ENCODE peak calls at places on chromosomes 1 and 21, in nine cellular contexts. B is PC-3, X is esophagus muscularis mucosa, A is HFF-Myc, I is cardiac muscle cell, O is tibial nerve, J is A549, C is foreskin fibroblast, H is stomach. N is an unnamed sample.

GRCh38 chr1:113415256-113416189 is 25.2 kb downstream of the MAGI3 start:
- DNase-seq in B (no peak), X (no peak), A (no peak), I (no peak), O (no peak), J (no peak), C (no peak), H (no peak), N (no peak)

GRCh38 chr1:26531651-26532131 is 2.1 kb downstream of the RPS6KA1 start:
- DNase-seq in B (no peak), X (no peak), A (no peak), I (no peak), O (no peak), J (no peak), C (no peak), H (peak; percentile 86), N (no peak)

GRCh38 chr21:36747815-36748381 is 49.0 kb downstream of the SIM2 start:
- DNase-seq in B (no peak), X (no peak), A (no peak), I (peak; percentile 86), O (no peak), J (no peak), C (peak; percentile 21), H (no peak), N (no peak)

GRCh38 chr1:3054474-3054873 is 14.5 kb upstream of the PRDM16 start:
- DNase-seq in B (no peak), X (no peak), A (no peak), I (no peak), O (no peak), J (no peak), C (no peak), H (peak; percentile 25), N (no peak)

GRCh38 chr1:39795651-39796050 is 7.0 kb upstream of the BMP8B start:
- DNase-seq in B (no peak), X (no peak), A (no peak), I (no peak), O (no peak), J (no peak), C (no peak), H (no peak), N (no peak)

GRCh38 chr1:48233666-48234065 is 11.2 kb downstream of the SLC5A9 start:
- DNase-seq in B (no peak), X (no peak), A (no peak), I (no peak), O (no peak), J (no peak), C (no peak), H (no peak), N (no peak)

GRCh38 chr1:183051546-183051945 is 28.3 kb downstream of the LAMC1 start:
- DNase-seq in B (peak; percentile 35), X (no peak), A (no peak), I (no peak), O (no peak), J (no peak), C (no peak), H (no peak), N (no peak)

GRCh38 chr1:53376742-53377437 is 49.0 kb upstream of the LRP8 start:
- DNase-seq in B (no peak), X (peak; percentile 70), A (no peak), I (no peak), O (no peak), J (no peak), C (no peak), H (peak; percentile 10), N (no peak)

GRCh38 chr1:240352769-240353168 is 259.2 kb downstream of the GREM2 start:
- DNase-seq in B (peak; percentile 46), X (no peak), A (no peak), I (no peak), O (no peak), J (peak; percentile 61), C (no peak), H (no peak), N (no peak)

GRCh38 chr1:84174051-84174556 is 30.0 kb downstream of the PRKACB start:
- DNase-seq in B (peak; percentile 85), X (no peak), A (peak; percentile 30), I (no peak), O (no peak), J (peak; percentile 83), C (peak; percentile 12), H (no peak), N (peak; percentile 59)

GRCh38 chr1:30335389-30335996 is 387.9 kb downstream of the MATN1 start:
- DNase-seq in B (no peak), X (no peak), A (no peak), I (no peak), O (no peak), J (no peak), C (no peak), H (peak; percentile 13), N (no peak)

GRCh38 chr1:30334767-30335166 is 388.6 kb downstream of the MATN1 start:
- DNase-seq in B (no peak), X (no peak), A (no peak), I (no peak), O (no peak), J (no peak), C (no peak), H (peak; percentile 15), N (no peak)

GRCh38 chr1:30336550-30337426 is 386.6 kb downstream of the MATN1 start:
- DNase-seq in B (no peak), X (no peak), A (no peak), I (no peak), O (no peak), J (no peak), C (no peak), H (no peak), N (no peak)

GRCh38 chr1:30338765-30339164 is 384.6 kb downstream of the MATN1 start:
- DNase-seq in B (no peak), X (no peak), A (no peak), I (no peak), O (no peak), J (no peak), C (no peak), H (no peak), N (no peak)

DNA sequence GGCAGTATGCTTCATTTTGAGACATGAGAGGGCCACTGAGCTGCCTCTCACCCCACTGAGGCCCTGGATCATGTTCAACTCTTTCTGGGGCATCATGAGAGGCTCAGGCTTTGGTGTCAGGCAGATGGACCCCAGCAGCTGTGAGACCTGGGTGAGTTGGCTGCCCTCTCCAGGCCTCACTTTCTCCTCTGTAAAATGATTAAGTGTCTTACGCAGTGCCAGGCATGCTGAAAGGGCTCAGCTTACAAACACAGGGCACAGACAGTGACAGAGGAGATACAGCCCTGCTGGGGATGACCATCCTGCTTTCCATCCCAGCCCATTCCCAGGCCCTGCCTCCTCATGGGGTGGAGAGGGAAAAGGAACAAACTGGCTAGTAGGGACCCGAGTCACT is 387.4 kb downstream of the MATN1 start:
- DNase-seq in B (no peak), X (no peak), A (no peak), I (no peak), O (no peak), J (no peak), C (no peak), H (no peak), N (no peak)
- H3K4me3 ChIP-seq in B (no peak overlapping the region), X (no peak overlapping the region), A (no peak overlapping the region), I (no peak overlapping the region), O (no peak overlapping the region), J (no peak overlapping the region), C (no peak overlapping the region), H (no peak overlapping the region), N (no peak overlapping the region)

DNA sequence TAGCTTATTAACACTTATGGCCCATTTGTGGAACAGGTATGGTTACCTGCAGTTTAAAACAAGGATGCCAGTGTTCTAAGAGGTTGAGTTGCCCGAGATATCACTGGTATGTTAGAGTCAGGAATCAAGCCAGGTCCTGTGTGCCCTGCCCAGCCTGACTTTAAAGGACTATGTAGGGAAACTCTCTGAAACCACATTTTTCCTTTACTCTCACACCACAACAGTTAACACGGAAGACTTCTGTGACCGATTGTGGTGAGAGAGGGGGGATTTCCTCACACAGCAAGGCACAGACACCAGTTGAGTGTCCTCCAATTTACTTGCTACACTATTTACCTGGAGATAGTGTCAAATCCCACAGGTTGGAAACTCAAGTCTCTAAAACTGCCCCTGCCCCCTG is 47.8 kb downstream of the UCK2 start:
- DNase-seq in B (no peak), X (no peak), A (no peak), I (no peak), O (no peak), J (no peak), C (no peak), H (peak; percentile 59), N (no peak)
- TF ChIP-seq CTCF in B (no peak), X (no peak), A (no peak), I (no peak), O (no peak), J (no peak), C (no peak), H (no peak), N (no peak)

GRCh38 chr1:12148958-12149790 is 17.6 kb upstream of the TNFRSF1B start:
- DNase-seq in B (no peak), X (no peak), A (no peak), I (no peak), O (no peak), J (no peak), C (no peak), H (no peak), N (no peak)
- H3K4me3 ChIP-seq in B (no peak overlapping the region), X (no peak overlapping the region), A (no peak overlapping the region), I (no peak overlapping the region), O (no peak overlapping the region), J (no peak overlapping the region), C (no peak overlapping the region), H (no peak overlapping the region), N (no peak overlapping the region)

GRCh38 chr1:20469406-20470076 is 16.5 kb downstream of the CAMK2N1 start:
- DNase-seq in B (no peak), X (no peak), A (no peak), I (no peak), O (no peak), J (peak; percentile 53), C (no peak), H (no peak), N (no peak)
- TF ChIP-seq CTCF in B (no peak), X (no peak), A (no peak), I (peak; percentile 14), O (no peak), J (peak; percentile 46), C (no peak), H (no peak), N (no peak)

GRCh38 chr1:9689011-9689706 is 37.6 kb downstream of the PIK3CD start:
- DNase-seq in B (peak; percentile 63), X (no peak), A (no peak), I (peak; percentile 91), O (peak; percentile 73), J (peak; percentile 61), C (peak; percentile 62), H (peak; percentile 90), N (no peak)

GRCh38 chr1:9691108-9691445 is 39.5 kb downstream of the PIK3CD start:
- DNase-seq in B (peak; percentile 46), X (no peak), A (no peak), I (no peak), O (no peak), J (no peak), C (no peak), H (no peak), N (no peak)

GRCh38 chr1:9690440-9691107 is 39.0 kb downstream of the PIK3CD start:
- DNase-seq in B (no peak), X (no peak), A (no peak), I (no peak), O (no peak), J (no peak), C (no peak), H (no peak), N (no peak)

GRCh38 chr1:9689971-9690381 is 38.4 kb downstream of the PIK3CD start:
- DNase-seq in B (no peak), X (no peak), A (no peak), I (peak; percentile 63), O (no peak), J (no peak), C (no peak), H (peak; percentile 30), N (no peak)

GRCh38 chr1:9691726-9692125 is 40.2 kb downstream of the PIK3CD start:
- DNase-seq in B (no peak), X (no peak), A (no peak), I (no peak), O (no peak), J (no peak), C (no peak), H (no peak), N (no peak)
- H3K4me3 ChIP-seq in B (no peak overlapping the region), X (no peak overlapping the region), A (no peak overlapping the region), I (no peak overlapping the region), O (no peak overlapping the region), J (no peak overlapping the region), C (no peak overlapping the region), H (no peak overlapping the region), N (no peak overlapping the region)

N was measured in astrocyte of the cerebellum.